ENCODE peak calls at places on chromosomes 16 and 17, in ten cellular contexts. H, C, S, M, W, Z, U, R, T and E are unnamed samples.

GRCh38 chr17:21296097-21297025 is 11.8 kb downstream of the MAP2K3 start:
- DNase-seq in U (no peak), R (no peak), C (no peak), M (no peak), T (peak), Z (peak), W (no peak), H (no peak), S (no peak), E (no peak)

GRCh38 chr16:85057948-85058347 is 30.4 kb downstream of the KIAA0513 start:
- DNase-seq in R (no peak), T (no peak), W (no peak), S (no peak), H (no peak), U (no peak), M (no peak), C (no peak), Z (no peak), E (no peak)

GRCh38 chr17:4548721-4549531 is 6.3 kb downstream of the MYBBP1A start:
- DNase-seq in Z (no peak), W (no peak), C (no peak), H (peak), U (no peak), M (no peak), S (no peak), R (no peak), T (no peak), E (no peak)

GRCh38 chr16:11016524-11016988 is 72.2 kb downstream of the CLEC16A start:
- DNase-seq in S (no peak), H (no peak), C (no peak), U (no peak), Z (no peak), R (no peak), W (no peak), T (no peak), M (peak), E (peak)

GRCh38 chr16:12784076-12784475 is 19.6 kb downstream of the CPPED1 start:
- DNase-seq in M (no peak), S (no peak), C (no peak), Z (no peak), W (no peak), H (no peak), T (no peak), U (no peak), R (no peak), E (no peak)

GRCh38 chr17:16013943-16014407 is 14.4 kb downstream of the TTC19 start:
- DNase-seq in W (no peak), U (peak), S (no peak), M (peak), R (no peak), C (no peak), Z (no peak), H (peak), T (no peak), E (no peak)

GRCh38 chr17:56149266-56150036 is 3.8 kb upstream of the ANKFN1 start:
- DNase-seq in R (no peak), W (no peak), T (no peak), S (no peak), Z (no peak), M (no peak), U (no peak), H (no peak), C (no peak), E (no peak)

GRCh38 chr17:32494621-32495346 is 8.0 kb downstream of the CDK5R1 start:
- DNase-seq in U (no peak), Z (no peak), H (no peak), C (no peak), W (no peak), T (no peak), M (no peak), S (peak), R (no peak), E (no peak)

GRCh38 chr17:519450-520212 is 167.0 kb upstream of the RPH3AL start:
- DNase-seq in Z (no peak), R (no peak), T (no peak), U (no peak), C (no peak), H (no peak), S (no peak), M (no peak), W (no peak), E (no peak)

GRCh38 chr16:8905168-8905762 is 23.1 kb downstream of the LITAFD start:
- DNase-seq in U (peak), T (peak), C (no peak), R (no peak), M (peak), H (peak), W (no peak), S (no peak), Z (no peak), E (no peak)

GRCh38 chr17:36593651-36594316 is 2.1 kb downstream of the DHRS11 start:
- DNase-seq in M (no peak), Z (no peak), U (no peak), R (no peak), T (no peak), H (no peak), S (peak), W (no peak), C (peak), E (peak)

GRCh38 chr16:86393907-86394626 is 116.3 kb upstream of the FOXF1 start:
- DNase-seq in Z (no peak), S (no peak), R (no peak), C (no peak), U (no peak), T (no peak), H (no peak), W (no peak), M (no peak), E (no peak)

GRCh38 chr17:42603318-42603717 is 5.9 kb downstream of the RETREG3 start:
- DNase-seq in T (no peak), W (no peak), U (no peak), R (no peak), M (no peak), H (no peak), Z (no peak), S (no peak), C (no peak), E (no peak)